ENCODE peak calls at places on chromosomes 3 and 15, in eight cellular contexts. M is GM23338, Q is PC-9, T is dorsolateral prefrontal cortex, J is heart left ventricle, I is sigmoid colon, E is cardiac muscle cell, O is ovary. F is an unnamed sample.

GRCh38 chr15:100049483-100049882 is 292.3 kb downstream of the ADAMTS17 start:
- DNase-seq in Q (no peak), T (no peak), E (no peak), O (no peak), I (no peak), M (no peak), J (no peak), F (no peak)

GRCh38 chr3:76487446-76487845 is 552.5 kb upstream of the ROBO2 start:
- DNase-seq in M (no peak), Q (no peak), O (no peak), J (no peak), T (no peak), I (no peak), E (no peak), F (no peak)

GRCh38 chr3:8768364-8769087 is 887 bp downstream of the OXTR start:
- DNase-seq in Q (no peak), I (no peak), M (peak; percentile 55), T (no peak), J (no peak), O (no peak), E (no peak), F (no peak)

GRCh38 chr3:30680789-30681188 is 74.4 kb downstream of the TGFBR2 start:
- DNase-seq in T (peak; percentile 91), O (no peak), M (no peak), I (peak; percentile 81), E (no peak), Q (no peak), J (peak; percentile 34), F (no peak)

GRCh38 chr3:126083511-126083912 is 412 bp downstream of the SLC41A3 start:
- DNase-seq in I (no peak), J (no peak), M (peak; percentile 65), O (peak; percentile 69), T (no peak), E (peak; percentile 77), Q (no peak), F (peak; percentile 45)

GRCh38 chr3:42277676-42278075 is 11.7 kb upstream of the CCK start:
- DNase-seq in E (peak; percentile 38), M (no peak), O (no peak), I (no peak), J (no peak), T (peak; percentile 67), Q (no peak), F (no peak)

GRCh38 chr15:62853114-62853832 is 189.3 kb upstream of the TPM1 start:
- DNase-seq in O (no peak), E (no peak), M (no peak), Q (peak; percentile 87), I (peak; percentile 57), J (no peak), T (peak; percentile 55), F (peak; percentile 47)

GRCh38 chr3:144470646-144471045 is 499.0 kb downstream of the DIPK2A start:
- DNase-seq in O (no peak), M (no peak), E (no peak), Q (no peak), J (no peak), I (no peak), T (no peak), F (no peak)

GRCh38 chr3:30768703-30769550 is 125.5 kb downstream of the GADL1 start:
- DNase-seq in O (peak; percentile 78), I (peak; percentile 78), T (peak; percentile 79), J (peak; percentile 59), M (peak; percentile 88), E (peak; percentile 80), Q (no peak), F (peak; percentile 84)

GRCh38 chr3:73029321-73029796 is 32.1 kb upstream of the EBLN2 start:
- DNase-seq in E (no peak), J (no peak), Q (peak; percentile 77), I (no peak), M (no peak), T (no peak), O (no peak), F (no peak)

GRCh38 chr15:91908401-91908800 is 54.9 kb downstream of the SLCO3A1 start:
- DNase-seq in Q (no peak), M (no peak), E (no peak), T (no peak), I (no peak), J (no peak), O (no peak), F (no peak)

GRCh38 chr15:32828507-32829186 is 110.8 kb downstream of the GREM1 start:
- DNase-seq in T (no peak), M (no peak), E (no peak), J (no peak), I (no peak), Q (no peak), O (no peak), F (no peak)

GRCh38 chr3:77348244-77348855 is 308.5 kb downstream of the ROBO2 start:
- DNase-seq in T (no peak), J (no peak), E (peak; percentile 60), M (peak; percentile 85), I (no peak), Q (no peak), O (no peak), F (no peak)

GRCh38 chr15:98609144-98609852 is 39.0 kb upstream of the IGF1R start:
- DNase-seq in T (no peak), E (peak; percentile 5), I (no peak), J (no peak), Q (peak; percentile 62), M (peak; percentile 84), O (no peak), F (no peak)

GRCh38 chr3:13143381-13144004 is 70.3 kb upstream of the IQSEC1 start:
- DNase-seq in M (no peak), T (no peak), J (no peak), O (no peak), I (peak; percentile 35), Q (no peak), E (no peak), F (peak; percentile 1)

GRCh38 chr3:56494679-56495322 is 26.5 kb upstream of the ERC2 start:
- DNase-seq in I (peak; percentile 71), E (peak; percentile 95), T (peak; percentile 61), M (peak; percentile 96), J (peak; percentile 77), O (peak; percentile 82), Q (peak; percentile 55), F (peak; percentile 88)

GRCh38 chr15:74789171-74789627 is 7.3 kb downstream of the CSK start:
- DNase-seq in E (no peak), T (no peak), J (no peak), O (no peak), M (no peak), I (peak; percentile 61), Q (no peak), F (no peak)

GRCh38 chr3:138861755-138862333 is 27.1 kb upstream of the PIK3CB start:
- DNase-seq in T (no peak), E (no peak), I (no peak), O (no peak), Q (no peak), M (peak; percentile 69), J (no peak), F (no peak)

GRCh38 chr3:130963444-130963843 is 63.2 kb downstream of the ASTE1 start:
- DNase-seq in Q (no peak), E (no peak), J (no peak), O (no peak), I (no peak), M (no peak), T (no peak), F (no peak)

GRCh38 chr3:130967281-130967680 is 59.3 kb downstream of the ASTE1 start:
- DNase-seq in I (no peak), J (no peak), O (no peak), M (no peak), E (no peak), T (no peak), Q (no peak), F (no peak)

GRCh38 chr3:130960139-130960779 is 66.4 kb downstream of the ASTE1 start:
- DNase-seq in E (peak; percentile 7), M (no peak), T (no peak), J (no peak), O (no peak), I (no peak), Q (no peak), F (no peak)

GRCh38 chr3:130961458-130961857 is 65.2 kb downstream of the ASTE1 start:
- DNase-seq in I (no peak), T (no peak), O (no peak), E (no peak), J (no peak), Q (no peak), M (no peak), F (no peak)

GRCh38 chr3:130963878-130964277 is 62.7 kb downstream of the ASTE1 start:
- DNase-seq in T (no peak), J (no peak), M (peak; percentile 50), I (no peak), E (no peak), O (no peak), Q (peak; percentile 78), F (no peak)
- H3K27ac ChIP-seq in T (peak overlapping the region; percentile 1), J (no peak overlapping the region), M (peak overlapping the region; percentile 3), I (no peak overlapping the region), E (no peak overlapping the region), O (no peak overlapping the region), Q (peak overlapping the region; percentile 70), F (no peak overlapping the region)

GRCh38 chr3:133574260-133574881 is 885 bp downstream of the CDV3 start:
- DNase-seq in E (peak; percentile 87), I (peak; percentile 84), T (peak; percentile 38), O (peak; percentile 86), J (peak; percentile 82), Q (peak; percentile 54), M (peak; percentile 74), F (peak; percentile 75)
- TF ChIP-seq CTCF in E (peak; percentile 16), I (no peak), T (peak; percentile 16), O (peak; percentile 10), J (no peak), Q (no peak), M (peak; percentile 6), F (no peak)

GRCh38 chr3:50214824-50215223 is 9.8 kb downstream of the SLC38A3 start:
- DNase-seq in I (no peak), T (no peak), M (no peak), J (no peak), E (no peak), Q (no peak), O (no peak), F (no peak)
- H3K4me3 ChIP-seq in I (no peak overlapping the region), T (no peak overlapping the region), M (no peak overlapping the region), J (no peak overlapping the region), E (no peak overlapping the region), Q (no peak overlapping the region), O (no peak overlapping the region), F (no peak overlapping the region)

DNA sequence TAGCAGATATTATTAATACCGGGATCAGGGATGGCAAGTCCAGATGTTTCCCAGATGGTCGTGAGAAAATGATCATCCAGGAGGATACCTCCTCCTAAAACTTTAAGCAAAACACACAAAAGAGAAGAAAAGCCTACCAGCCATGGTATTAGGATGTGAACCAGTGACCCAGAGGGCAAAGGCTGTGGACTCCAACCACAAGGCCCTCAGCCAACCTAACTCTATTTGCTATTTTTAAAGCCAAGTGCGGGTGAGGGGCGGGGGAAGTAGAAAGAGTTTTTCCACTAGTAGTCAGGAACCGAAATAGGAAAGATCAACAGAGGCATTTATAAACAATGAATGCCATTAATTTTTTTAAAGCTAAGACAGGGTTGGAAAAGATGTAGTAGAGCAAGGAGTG is 77.4 kb downstream of the STAC start:
- DNase-seq in T (no peak), I (no peak), J (peak; percentile 27), Q (no peak), O (no peak), E (no peak), M (no peak), F (no peak)
- H3K27ac ChIP-seq in T (no peak overlapping the region), I (no peak overlapping the region), J (no peak overlapping the region), Q (no peak overlapping the region), O (no peak overlapping the region), E (no peak overlapping the region), M (no peak overlapping the region), F (no peak overlapping the region)

F was measured in body of pancreas.